ENCODE peak calls at places on chromosomes 16 and 17, in eight cellular contexts. Y, W, T, L, H, J, C and F are unnamed samples.

GRCh38 chr16:12392585-12393089 is 411.1 kb downstream of the CPPED1 start:
- DNase-seq in Y (no peak), J (no peak), C (peak; percentile 3), H (peak; percentile 14), W (no peak), L (peak; percentile 21), T (no peak), F (no peak)

GRCh38 chr17:54937018-54937417 is 31.4 kb downstream of the COX11 start:
- DNase-seq in L (no peak), J (no peak), H (no peak), C (no peak), W (no peak), T (no peak), Y (no peak), F (no peak)

GRCh38 chr17:40598021-40598927 is 33.0 kb upstream of the CCR7 start:
- DNase-seq in H (no peak), T (peak; percentile 68), W (peak; percentile 44), C (no peak), J (no peak), Y (no peak), L (no peak), F (peak; percentile 21)

GRCh38 chr17:78640700-78641099 is 63.5 kb upstream of the DNAH17 start:
- DNase-seq in W (no peak), L (no peak), H (no peak), T (no peak), C (no peak), J (no peak), Y (no peak), F (no peak)

GRCh38 chr16:11452298-11452697 is 107.0 kb downstream of the RMI2 start:
- DNase-seq in W (no peak), T (no peak), C (no peak), J (no peak), H (no peak), Y (no peak), L (no peak), F (no peak)

GRCh38 chr17:68732301-68732749 is 131.2 kb upstream of the FAM20A start:
- DNase-seq in H (no peak), Y (no peak), W (no peak), C (no peak), L (no peak), J (no peak), T (no peak), F (no peak)

GRCh38 chr16:48491517-48491916 is 106.3 kb upstream of the SIAH1 start:
- DNase-seq in L (no peak), T (no peak), J (no peak), H (no peak), Y (no peak), C (peak; percentile 22), W (no peak), F (no peak)

GRCh38 chr16:67393111-67393789 is at the start of gene TPPP3:
- DNase-seq in C (peak; percentile 84), T (no peak), Y (peak; percentile 95), J (peak; percentile 75), W (peak; percentile 23), L (peak; percentile 94), H (peak; percentile 67), F (peak; percentile 34)

GRCh38 chr17:57938061-57938502 is 17.1 kb downstream of the CUEDC1 start:
- DNase-seq in J (no peak), W (no peak), C (no peak), H (no peak), L (no peak), T (no peak), Y (no peak), F (no peak)

GRCh38 chr17:29140631-29141483 is 39.3 kb downstream of the MYO18A start:
- DNase-seq in Y (peak; percentile 58), H (no peak), C (no peak), L (no peak), T (no peak), W (peak; percentile 63), J (no peak), F (peak; percentile 68)

GRCh38 chr16:66416981-66417700 is 10.0 kb upstream of the BEAN1 start:
- DNase-seq in T (no peak), J (no peak), C (peak; percentile 18), L (no peak), Y (no peak), W (no peak), H (no peak), F (no peak)

GRCh38 chr17:75698659-75699058 is 22.6 kb upstream of the ITGB4 start:
- DNase-seq in H (no peak), T (no peak), W (no peak), L (no peak), J (no peak), C (no peak), Y (no peak), F (no peak)

GRCh38 chr17:41024702-41025101 is 2.3 kb downstream of the KRTAP1-5 start:
- DNase-seq in J (no peak), W (no peak), Y (no peak), C (no peak), T (no peak), H (no peak), L (no peak), F (no peak)

GRCh38 chr16:57998484-57998883 is 2.0 kb downstream of the ZNF319 start:
- DNase-seq in L (no peak), C (no peak), T (no peak), W (peak; percentile 62), J (no peak), H (no peak), Y (no peak), F (no peak)

GRCh38 chr17:82831041-82831817 is 8.6 kb downstream of the ZNF750 start:
- DNase-seq in T (no peak), C (no peak), Y (no peak), W (no peak), L (no peak), J (no peak), H (no peak), F (no peak)

GRCh38 chr16:1346422-1347285 is 5.0 kb downstream of the TSR3 start:
- DNase-seq in J (no peak), W (no peak), H (no peak), L (no peak), T (no peak), C (no peak), Y (no peak), F (no peak)

GRCh38 chr17:71118039-71118438 is 948.7 kb downstream of the KCNJ2 start:
- DNase-seq in W (no peak), T (no peak), Y (no peak), L (no peak), H (no peak), C (peak; percentile 33), J (no peak), F (no peak)

GRCh38 chr17:74233937-74234336 is 20.6 kb downstream of the TTYH2 start:
- DNase-seq in J (no peak), C (no peak), L (no peak), T (no peak), Y (no peak), H (no peak), W (no peak), F (no peak)

GRCh38 chr16:1550696-1551095 is 17.2 kb downstream of the TMEM204 start:
- DNase-seq in L (no peak), Y (no peak), H (no peak), W (no peak), C (no peak), T (no peak), J (no peak), F (no peak)

GRCh38 chr16:8569650-8570338 is 20.5 kb downstream of the TMEM114 start:
- DNase-seq in W (no peak), H (no peak), J (no peak), C (no peak), T (no peak), Y (no peak), L (no peak), F (no peak)

GRCh38 chr16:50393461-50394214 is 24.9 kb upstream of the BRD7 start:
- DNase-seq in J (no peak), T (no peak), H (no peak), W (no peak), C (no peak), Y (no peak), L (no peak), F (no peak)

GRCh38 chr17:44360826-44361225 is 2.8 kb downstream of the FAM171A2 start:
- DNase-seq in L (peak; percentile 73), T (no peak), Y (no peak), J (no peak), H (peak; percentile 27), C (peak; percentile 22), W (no peak), F (no peak)

GRCh38 chr16:86306046-86306644 is 204.2 kb upstream of the FOXF1 start:
- DNase-seq in L (no peak), W (no peak), H (peak; percentile 9), Y (no peak), T (no peak), J (no peak), C (no peak), F (no peak)

GRCh38 chr16:56199164-56199563 is 7.9 kb downstream of the GNAO1 start:
- DNase-seq in C (no peak), H (no peak), W (no peak), L (no peak), T (no peak), Y (no peak), J (no peak), F (no peak)